ENCODE peak calls at places on chromosomes 3 and 15, in six cellular contexts. V is coronary artery; P is activated T-cell treated with anti-CD3 and anti-CD28 coated beads for 4 hours; D is NCI-H2171; E is activated CD4-positive, alpha-beta T cell treated with anti-CD3 and anti-CD28 coated beads, Interleukin-2, amount 50 U/mL, for 1 hour; I is astrocyte of the spinal cord. S is an unnamed sample.

GRCh38 chr3:115913069-115913686 is 289.9 kb downstream of the GAP43 start:
- DNase-seq in V (no peak), E (no peak), D (no peak), P (no peak), I (peak), S (no peak)

GRCh38 chr3:139310474-139310933 is 33.3 kb upstream of the MRPS22 start:
- DNase-seq in V (no peak), P (no peak), I (peak), D (no peak), E (no peak), S (no peak)

GRCh38 chr3:72043212-72044133 is 258.5 kb upstream of the PROK2 start:
- DNase-seq in P (no peak), I (no peak), D (no peak), V (no peak), E (no peak), S (no peak)

GRCh38 chr3:148896062-148896461 is 31.0 kb downstream of the CPA3 start:
- DNase-seq in I (no peak), D (no peak), P (no peak), V (no peak), E (no peak), S (no peak)

GRCh38 chr3:87052499-87053260 is 61.7 kb upstream of the VGLL3 start:
- DNase-seq in D (no peak), I (no peak), P (no peak), V (peak), E (no peak), S (no peak)

GRCh38 chr3:18134386-18135082 is 290.6 kb downstream of the SATB1 start:
- DNase-seq in V (no peak), P (no peak), D (no peak), E (no peak), I (peak), S (no peak)

GRCh38 chr3:37765591-37766219 is 96.0 kb upstream of the CTDSPL start:
- DNase-seq in I (peak), P (no peak), E (no peak), V (peak), D (no peak), S (no peak)

GRCh38 chr15:67755264-67755663 is 70.0 kb upstream of the SKOR1 start:
- DNase-seq in V (no peak), D (no peak), P (no peak), I (no peak), E (no peak), S (no peak)

GRCh38 chr15:25905140-25905539 is 42.0 kb upstream of the ATP10A start:
- DNase-seq in I (peak), V (no peak), P (no peak), D (no peak), E (no peak), S (no peak)

GRCh38 chr3:142489572-142490323 is 41.9 kb upstream of the XRN1 start:
- DNase-seq in D (no peak), E (no peak), P (no peak), V (no peak), I (no peak), S (no peak)

GRCh38 chr3:29176501-29176900 is 104.4 kb upstream of the RBMS3 start:
- DNase-seq in D (peak), E (no peak), I (no peak), P (no peak), V (no peak), S (no peak)

GRCh38 chr15:77599899-77600298 is 32.8 kb downstream of the LINGO1 start:
- DNase-seq in P (no peak), E (no peak), D (peak), V (no peak), I (no peak), S (no peak)

GRCh38 chr3:138493804-138494606 is 59.6 kb downstream of the ESYT3 start:
- DNase-seq in I (peak), V (no peak), D (no peak), P (no peak), E (no peak), S (no peak)

GRCh38 chr3:183449391-183449790 is 21.0 kb upstream of the MCF2L2 start:
- DNase-seq in I (peak), E (no peak), P (no peak), V (no peak), D (no peak), S (no peak)

GRCh38 chr3:195129644-195130492 is 141.1 kb downstream of the XXYLT1 start:
- DNase-seq in I (peak), D (no peak), E (no peak), P (no peak), V (no peak), S (peak)

GRCh38 chr3:105997800-105998526 is 129.2 kb upstream of the CBLB start:
- DNase-seq in P (no peak), E (no peak), I (peak), V (no peak), D (no peak), S (no peak)

GRCh38 chr3:194315965-194316361 is 35.2 kb downstream of the CPN2 start:
- DNase-seq in E (no peak), D (no peak), P (no peak), V (no peak), I (no peak), S (no peak)

GRCh38 chr3:23549148-23549910 is 256.4 kb upstream of the UBE2E1 start:
- DNase-seq in D (no peak), P (no peak), E (no peak), V (no peak), I (no peak), S (no peak)

GRCh38 chr3:138456961-138457862 is 22.8 kb downstream of the ESYT3 start:
- DNase-seq in V (peak), P (no peak), I (no peak), D (no peak), E (no peak), S (no peak)

GRCh38 chr3:105868450-105868744 is 415 bp downstream of the CBLB start:
- DNase-seq in D (no peak), V (peak), E (peak), I (peak), P (no peak), S (no peak)

GRCh38 chr3:100402150-100402706 is 889 bp downstream of the LNP1 start:
- DNase-seq in D (peak), P (no peak), V (no peak), I (peak), E (no peak), S (no peak)